ENCODE peak calls at places on chromosomes 12 and 14, in six cellular contexts. C is astrocyte, P is tibial artery, W is right lobe of liver, K is hepatocyte, X is thoracic aorta. M is an unnamed sample.

GRCh38 chr12:115149685-115150378 is 465.9 kb upstream of the TBX3 start:
- DNase-seq in P (no peak), W (no peak), K (no peak), X (no peak), C (peak; percentile 90), M (no peak)

GRCh38 chr12:54364413-54364812 is at the start of gene GPR84:
- DNase-seq in P (no peak), W (no peak), K (no peak), C (no peak), X (no peak), M (no peak)

GRCh38 chr12:95634622-95635621 is 83.6 kb upstream of the USP44 start:
- DNase-seq in P (no peak), K (peak; percentile 47), W (peak; percentile 58), X (no peak), C (peak; percentile 60), M (no peak)

GRCh38 chr12:123889848-123890535 is 82.6 kb downstream of the CCDC92 start:
- DNase-seq in C (no peak), K (no peak), X (no peak), P (no peak), W (no peak), M (no peak)

GRCh38 chr14:51616724-51617409 is 34.8 kb upstream of the FRMD6 start:
- DNase-seq in P (no peak), K (peak; percentile 60), X (no peak), W (no peak), C (peak; percentile 97), M (no peak)

GRCh38 chr12:122203301-122203967 is at the start of gene B3GNT4:
- DNase-seq in W (peak; percentile 64), P (peak; percentile 68), C (peak; percentile 17), X (no peak), K (peak; percentile 80), M (peak; percentile 81)

GRCh38 chr12:106717671-106718070 is 56.8 kb upstream of the RIC8B start:
- DNase-seq in K (no peak), C (no peak), W (peak; percentile 32), P (no peak), X (no peak), M (no peak)

GRCh38 chr14:103518416-103519042 is 4.1 kb downstream of the CKB start:
- DNase-seq in X (no peak), K (peak; percentile 84), C (no peak), W (peak; percentile 69), P (peak; percentile 86), M (peak; percentile 91)

GRCh38 chr12:119410396-119410795 is 75.9 kb downstream of the CCDC60 start:
- DNase-seq in X (no peak), W (no peak), K (no peak), C (no peak), P (no peak), M (no peak)

GRCh38 chr14:101827286-101827685 is 65.8 kb downstream of the PPP2R5C start:
- DNase-seq in W (no peak), P (no peak), K (no peak), X (no peak), C (no peak), M (no peak)

GRCh38 chr12:59040651-59041050 is 120.3 kb upstream of the LRIG3 start:
- DNase-seq in X (no peak), P (no peak), C (peak; percentile 97), W (no peak), K (no peak), M (no peak)

GRCh38 chr12:78430501-78430900 is 434.1 kb upstream of the SYT1 start:
- DNase-seq in K (no peak), P (no peak), X (no peak), C (no peak), W (no peak), M (no peak)

GRCh38 chr14:58584383-58584782 is 53.4 kb upstream of the DACT1 start:
- DNase-seq in W (no peak), X (no peak), C (peak; percentile 26), K (no peak), P (no peak), M (no peak)

GRCh38 chr12:99277566-99277965 is 370.0 kb upstream of the GARIN6 start:
- DNase-seq in K (no peak), W (no peak), X (no peak), C (no peak), P (no peak), M (no peak)

GRCh38 chr12:71354871-71355270 is 84.7 kb upstream of the LGR5 start:
- DNase-seq in K (no peak), C (no peak), X (no peak), P (no peak), W (no peak), M (no peak)

GRCh38 chr14:93951798-93952540 is 24.4 kb downstream of the ASB2 start:
- DNase-seq in K (no peak), C (peak; percentile 13), X (no peak), P (no peak), W (no peak), M (no peak)

DNA sequence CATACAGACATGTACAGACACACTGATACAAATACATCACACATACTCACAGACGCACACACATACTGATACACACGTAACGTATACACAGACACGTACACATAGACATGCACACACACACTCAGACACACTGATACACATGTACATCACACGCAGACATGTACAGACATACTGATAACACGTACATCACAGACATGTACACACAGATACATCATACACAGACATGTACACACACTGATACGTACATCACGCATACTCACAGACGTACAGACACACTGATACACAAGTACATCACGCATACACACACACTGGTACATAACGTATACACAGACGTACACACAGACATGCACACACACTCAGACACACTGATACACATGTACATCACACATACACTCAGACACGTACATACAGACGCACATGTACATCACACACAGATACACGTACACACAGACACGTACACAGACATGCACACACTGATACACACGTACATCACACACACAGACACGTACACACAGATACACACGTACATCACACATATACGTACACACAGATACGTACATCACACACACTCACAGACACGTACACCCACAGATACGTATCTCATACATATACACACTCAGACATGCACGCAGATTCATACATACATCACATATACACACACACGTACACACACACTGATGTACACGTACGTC is 5.1 kb downstream of the ZNF605 start:
- DNase-seq in P (peak; percentile 1), K (no peak), W (no peak), X (no peak), C (no peak), M (no peak)
- H3K9me3 ChIP-seq in P (peaks cover 81% of the 10 kb centered on the region), K (peaks cover 38% of the 10 kb centered on the region), W (no peaks in the 10 kb centered on the region), X (peaks cover 76% of the 10 kb centered on the region), C (peaks cover 46% of the 10 kb centered on the region), M (peaks cover 15% of the 10 kb centered on the region)

DNA sequence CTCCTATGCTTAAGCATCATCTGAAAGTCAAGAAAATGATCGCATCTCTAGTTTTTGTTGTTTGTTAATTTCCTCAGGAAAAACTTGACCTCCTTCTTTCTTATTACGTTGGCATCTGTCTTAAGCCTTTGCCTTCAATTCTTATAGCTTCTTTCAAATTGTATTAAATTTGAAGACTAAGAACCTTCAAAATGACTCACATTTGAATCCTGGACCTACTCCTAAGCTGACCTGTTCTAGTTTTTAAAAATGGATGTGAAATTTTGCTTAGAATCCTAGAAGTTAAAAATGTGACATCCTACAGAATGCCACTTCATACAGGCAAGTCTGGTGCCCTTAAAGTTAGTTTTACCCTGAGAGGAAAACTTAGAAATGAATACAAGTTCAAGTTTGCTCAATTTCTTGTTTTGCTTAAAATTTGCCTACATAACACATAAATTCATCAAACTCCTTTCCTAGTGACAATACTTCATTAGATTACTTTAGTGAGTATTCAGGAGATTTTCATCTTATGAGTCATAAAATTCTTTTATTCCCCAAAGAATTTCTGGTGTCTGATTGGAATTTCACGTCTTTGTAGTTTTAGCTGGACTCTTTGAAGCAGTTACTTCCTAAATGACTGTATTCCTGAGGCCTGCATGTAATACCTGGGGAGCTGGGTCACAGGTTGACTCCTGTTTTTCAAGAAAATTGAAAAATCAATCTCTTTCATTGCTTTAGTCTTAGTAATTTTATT is 152.3 kb downstream of the MSRB3 start:
- DNase-seq in K (no peak), C (peak; percentile 85), X (no peak), W (no peak), P (no peak), M (no peak)
- H3K27ac ChIP-seq in K (no peak overlapping the region), C (peak overlapping the region; percentile 59), X (no peak overlapping the region), W (no peak overlapping the region), P (no peak overlapping the region), M (no peak overlapping the region)

DNA sequence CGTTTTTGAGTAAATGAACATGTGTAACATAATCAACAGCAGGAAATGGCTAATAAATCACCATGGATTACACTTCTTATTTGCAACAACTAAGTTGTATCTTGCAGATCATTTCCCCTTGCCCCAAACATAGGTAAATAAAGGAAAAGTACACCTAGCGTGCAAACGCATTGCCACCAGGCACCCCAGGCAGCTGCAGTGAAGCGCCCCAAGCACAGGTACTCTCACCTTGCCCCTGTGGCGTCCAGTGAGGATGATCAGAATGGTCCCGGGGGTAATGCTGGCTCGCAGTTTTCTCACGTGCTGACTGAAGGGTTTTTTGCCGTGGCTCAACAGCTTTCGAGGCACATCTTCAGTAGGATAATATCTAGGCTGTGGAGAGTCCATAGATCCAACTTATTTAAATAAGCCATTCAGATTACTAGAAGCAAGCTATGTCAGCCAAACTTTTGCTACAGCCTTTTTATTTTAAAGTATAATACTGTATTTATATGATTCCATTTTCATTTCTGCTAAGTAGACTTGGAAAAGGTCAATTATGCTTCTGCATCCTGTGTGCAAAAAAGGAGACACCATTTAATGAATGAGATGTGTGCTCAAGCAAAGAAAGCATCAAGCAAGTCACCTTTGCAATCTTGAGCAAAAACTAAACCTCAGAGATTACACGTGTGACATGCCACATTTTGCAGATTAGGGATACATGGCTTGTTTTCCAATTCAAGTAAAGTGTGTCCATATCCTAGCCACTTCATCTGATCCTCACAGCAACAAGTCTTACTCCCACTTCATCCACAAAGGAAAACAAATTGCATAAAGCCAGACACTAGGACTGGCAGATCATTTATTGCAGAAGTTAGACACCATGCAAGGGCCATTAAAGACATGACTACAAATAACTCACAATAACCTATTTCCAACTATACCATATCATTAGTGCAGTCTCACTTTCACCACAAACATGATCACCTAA is 2.6 kb downstream of the RPL6 start:
- DNase-seq in C (no peak), P (no peak), K (no peak), X (no peak), W (no peak), M (no peak)
- H3K4me3 ChIP-seq in C (peak overlapping the region; percentile 99), P (no peak overlapping the region), K (no peak overlapping the region), X (no peak overlapping the region), W (no peak overlapping the region), M (no peak overlapping the region)

GRCh38 chr14:62303437-62303836 is 541.2 kb downstream of the SNAPC1 start:
- DNase-seq in K (no peak), P (no peak), X (no peak), W (no peak), C (no peak), M (no peak)

GRCh38 chr14:62307844-62308243 is 545.6 kb downstream of the SNAPC1 start:
- DNase-seq in P (no peak), W (no peak), K (no peak), X (no peak), C (no peak), M (no peak)

GRCh38 chr14:62301076-62301475 is 538.9 kb downstream of the SNAPC1 start:
- DNase-seq in K (no peak), X (no peak), W (no peak), P (no peak), C (peak; percentile 47), M (no peak)

GRCh38 chr14:62301911-62302310 is 539.7 kb downstream of the SNAPC1 start:
- DNase-seq in P (no peak), X (no peak), C (peak; percentile 86), W (no peak), K (no peak), M (no peak)

DNA sequence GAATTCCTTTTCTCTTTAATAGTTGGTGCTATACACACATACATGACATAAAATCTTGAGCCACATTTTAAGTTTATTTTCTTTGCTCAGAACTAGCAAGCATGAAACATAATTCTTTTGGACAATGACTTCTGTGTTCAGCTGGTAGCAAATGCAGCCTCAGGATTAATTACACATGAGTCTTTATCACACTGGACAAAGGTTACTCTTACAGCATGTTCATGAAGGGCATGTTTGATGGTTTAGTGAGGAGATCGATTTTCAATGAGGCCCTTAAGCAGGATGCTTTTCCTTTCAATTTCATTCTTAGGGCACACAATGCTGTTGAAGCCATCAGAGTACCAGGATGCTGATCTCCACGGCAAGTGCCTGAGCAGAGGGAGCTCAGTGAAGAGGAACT is 542.0 kb downstream of the SNAPC1 start:
- DNase-seq in P (no peak), X (no peak), W (no peak), K (peak; percentile 25), C (no peak), M (no peak)
- H3K9me3 ChIP-seq in P (no peaks in the 10 kb centered on the region), X (no peaks in the 10 kb centered on the region), W (no peaks in the 10 kb centered on the region), K (no peaks in the 10 kb centered on the region), C (no peaks in the 10 kb centered on the region), M (no peaks in the 10 kb centered on the region)